ENCODE peak calls at places on chromosomes 16 and 17, in four cellular contexts. J is LHCN-M2, P is NCI-H82, Q is retina. L is an unnamed sample.

GRCh38 chr17:46143827-46144236 is 49.4 kb downstream of the KANSL1 start:
- DNase-seq in J (no peak), P (no peak), Q (no peak), L (no peak)

GRCh38 chr17:57311281-57312216 is 55.2 kb downstream of the MSI2 start:
- DNase-seq in J (no peak), P (no peak), Q (no peak), L (no peak)

GRCh38 chr16:49858200-49859129 is 2.6 kb upstream of the ZNF423 start:
- DNase-seq in J (no peak), P (peak; percentile 84), Q (peak; percentile 81), L (peak; percentile 29)

GRCh38 chr17:64459284-64459747 is 10.4 kb downstream of the MILR1 start:
- DNase-seq in J (peak; percentile 63), P (no peak), Q (no peak), L (no peak)

GRCh38 chr16:76280421-76280820 is 3.2 kb downstream of the CNTNAP4 start:
- DNase-seq in J (no peak), P (no peak), Q (no peak), L (no peak)

GRCh38 chr16:57614546-57615343 is 13.7 kb upstream of the ADGRG1 start:
- DNase-seq in J (peak; percentile 34), P (no peak), Q (no peak), L (no peak)

GRCh38 chr17:44919411-44919810 is 4.1 kb upstream of the GFAP start:
- DNase-seq in J (no peak), P (no peak), Q (no peak), L (no peak)

GRCh38 chr16:30875881-30876791 is 17.7 kb downstream of the BCL7C start:
- DNase-seq in J (peak; percentile 29), P (peak; percentile 31), Q (peak; percentile 80), L (peak; percentile 81)

GRCh38 chr17:50201226-50201854 is at the start of gene COL1A1:
- DNase-seq in J (peak; percentile 88), P (no peak), Q (no peak), L (no peak)

GRCh38 chr17:82658796-82659452 is 10.7 kb upstream of the WDR45B start:
- DNase-seq in J (no peak), P (no peak), Q (no peak), L (no peak)

GRCh38 chr16:66913081-66913480 is 5.6 kb downstream of the CDH16 start:
- DNase-seq in J (no peak), P (no peak), Q (no peak), L (no peak)

GRCh38 chr16:79573881-79574280 is 26.7 kb downstream of the MAF start:
- DNase-seq in J (no peak), P (no peak), Q (no peak), L (no peak)

GRCh38 chr17:40431231-40431602 is 12.0 kb upstream of the IGFBP4 start:
- DNase-seq in J (no peak), P (no peak), Q (no peak), L (no peak)

GRCh38 chr17:1431631-1432104 is 24.4 kb downstream of the CRK start:
- DNase-seq in J (no peak), P (no peak), Q (no peak), L (no peak)

GRCh38 chr17:14052886-14053615 is 16.3 kb upstream of the COX10 start:
- DNase-seq in J (no peak), P (no peak), Q (no peak), L (no peak)

GRCh38 chr17:81119223-81120148 is 45.8 kb upstream of the PVALEF start:
- DNase-seq in J (peak; percentile 61), P (peak; percentile 92), Q (peak; percentile 86), L (peak; percentile 58)

GRCh38 chr17:79937435-79937870 is 98.2 kb upstream of the CBX4 start:
- DNase-seq in J (no peak), P (peak; percentile 82), Q (no peak), L (no peak)

GRCh38 chr16:54398986-54399385 is 112.4 kb upstream of the IRX3 start:
- DNase-seq in J (no peak), P (no peak), Q (no peak), L (no peak)

GRCh38 chr16:48246066-48246465 is 1.3 kb downstream of the ABCC11 start:
- DNase-seq in J (no peak), P (no peak), Q (no peak), L (no peak)

GRCh38 chr17:15038656-15039055 is 226.5 kb downstream of the PMP22 start:
- DNase-seq in J (no peak), P (no peak), Q (no peak), L (no peak)

GRCh38 chr17:41009301-41009760 is 403 bp upstream of the KRTAP3-1 start:
- DNase-seq in J (no peak), P (no peak), Q (no peak), L (no peak)

GRCh38 chr17:31389673-31390381 is 1.6 kb upstream of the RAB11FIP4 start:
- DNase-seq in J (no peak), P (no peak), Q (no peak), L (no peak)

GRCh38 chr17:29032798-29033197 is 10.1 kb upstream of the PIPOX start:
- DNase-seq in J (no peak), P (no peak), Q (no peak), L (no peak)

GRCh38 chr17:80264048-80264792 is 3.6 kb downstream of the RNF213 start:
- DNase-seq in J (no peak), P (no peak), Q (no peak), L (peak; percentile 60)

GRCh38 chr16:29926675-29927522 is 873 bp upstream of the KCTD13 start:
- DNase-seq in J (peak; percentile 59), P (peak; percentile 61), Q (no peak), L (no peak)

GRCh38 chr17:15213381-15214087 is 51.6 kb downstream of the PMP22 start:
- DNase-seq in J (peak; percentile 10), P (peak; percentile 65), Q (no peak), L (peak; percentile 66)

GRCh38 chr17:37802061-37802460 is 57.2 kb upstream of the HNF1B start:
- DNase-seq in J (no peak), P (no peak), Q (no peak), L (no peak)

GRCh38 chr17:58176200-58176599 is 9.4 kb downstream of the OR4D2 start:
- DNase-seq in J (peak; percentile 13), P (no peak), Q (no peak), L (peak; percentile 35)

GRCh38 chr17:68391561-68392268 is 65.6 kb downstream of the WIPI1 start:
- DNase-seq in J (no peak), P (no peak), Q (no peak), L (no peak)

GRCh38 chr16:61233718-61234117 is 802.5 kb downstream of the CDH8 start:
- DNase-seq in J (peak; percentile 4), P (no peak), Q (no peak), L (no peak)

GRCh38 chr16:88561485-88562369 is 8.5 kb upstream of the ZC3H18 start:
- DNase-seq in J (peak; percentile 45), P (peak; percentile 59), Q (peak; percentile 74), L (peak; percentile 56)

GRCh38 chr16:73339821-73340220 is 291.9 kb upstream of the ZFHX3 start:
- DNase-seq in J (no peak), P (no peak), Q (no peak), L (no peak)

GRCh38 chr17:79517812-79518211 is 93.0 kb downstream of the RBFOX3 start:
- DNase-seq in J (no peak), P (peak; percentile 14), Q (peak; percentile 28), L (no peak)

GRCh38 chr17:67245694-67246397 is 850 bp upstream of the HELZ start:
- DNase-seq in J (no peak), P (peak; percentile 61), Q (peak; percentile 73), L (peak; percentile 55)

GRCh38 chr16:2087426-2088191 is 39.8 kb downstream of the TSC2 start:
- DNase-seq in J (no peak), P (no peak), Q (no peak), L (no peak)

GRCh38 chr16:56932588-56933265 is 785 bp downstream of the HERPUD1 start:
- DNase-seq in J (peak; percentile 80), P (peak; percentile 58), Q (peak; percentile 81), L (peak; percentile 86)

GRCh38 chr16:11783319-11784047 is 13.6 kb downstream of the ZC3H7A start:
- DNase-seq in J (no peak), P (no peak), Q (no peak), L (no peak)

L was measured in NB4.